ENCODE peak calls at places on chromosomes 3 and 15, in nine cellular contexts. V, D, Y, U, A, Z, N, T and J are unnamed samples.

GRCh38 chr15:24756101-24756500 is 80.5 kb downstream of the NPAP1 start:
- DNase-seq in T (no peak), A (no peak), N (no peak), Z (no peak), U (no peak), Y (no peak), V (no peak), D (no peak), J (no peak)

GRCh38 chr3:191340976-191341375 is 10.7 kb upstream of the UTS2B start:
- DNase-seq in V (no peak), N (no peak), Y (no peak), Z (no peak), T (no peak), D (no peak), U (no peak), A (no peak), J (no peak)

GRCh38 chr3:187944391-187945179 is 199.3 kb upstream of the BCL6 start:
- DNase-seq in V (no peak), Y (no peak), N (no peak), T (no peak), A (no peak), U (no peak), D (no peak), Z (no peak), J (no peak)

GRCh38 chr3:187960820-187961219 is 193.1 kb upstream of the LPP start:
- DNase-seq in U (no peak), T (no peak), Z (no peak), Y (no peak), D (no peak), N (peak), V (peak), A (no peak), J (no peak)

GRCh38 chr15:86624261-86625036 is 544.8 kb downstream of the AGBL1 start:
- DNase-seq in D (peak), A (peak), T (peak), N (peak), Z (peak), Y (peak), U (peak), V (peak), J (peak)

GRCh38 chr3:46271910-46272309 is 29.6 kb downstream of the CCR3 start:
- DNase-seq in N (no peak), V (no peak), U (no peak), Y (no peak), T (no peak), A (no peak), D (no peak), Z (no peak), J (no peak)

GRCh38 chr3:70028311-70028710 is 28.8 kb downstream of the SAMMSON start:
- DNase-seq in D (no peak), T (no peak), Y (no peak), U (no peak), N (no peak), Z (no peak), A (no peak), V (no peak), J (no peak)

GRCh38 chr15:52790166-52790708 is at the start of gene ONECUT1:
- DNase-seq in T (peak), Z (peak), N (peak), A (peak), Y (no peak), V (no peak), D (peak), U (peak), J (no peak)

GRCh38 chr3:18097989-18098388 is 327.1 kb downstream of the SATB1 start:
- DNase-seq in U (no peak), D (no peak), A (no peak), Y (no peak), V (no peak), T (no peak), N (no peak), Z (no peak), J (no peak)

GRCh38 chr3:118607915-118608820 is 426.5 kb downstream of the IGSF11 start:
- DNase-seq in N (no peak), Y (no peak), U (no peak), V (no peak), Z (no peak), T (no peak), D (no peak), A (no peak), J (no peak)

GRCh38 chr3:100230715-100231114 is 30.1 kb upstream of the TBC1D23 start:
- DNase-seq in N (no peak), Z (no peak), U (no peak), T (no peak), D (no peak), Y (no peak), A (no peak), V (no peak), J (no peak)

GRCh38 chr3:125025647-125026046 is 30.1 kb downstream of the HEG1 start:
- DNase-seq in Z (no peak), D (no peak), A (no peak), N (no peak), T (no peak), V (no peak), Y (no peak), U (no peak), J (no peak)

GRCh38 chr3:77189258-77189657 is 149.4 kb downstream of the ROBO2 start:
- DNase-seq in T (no peak), Y (no peak), A (no peak), U (no peak), Z (no peak), D (no peak), N (no peak), V (no peak), J (no peak)

GRCh38 chr3:10648181-10648580 is 142.8 kb upstream of the ATP2B2 start:
- DNase-seq in D (no peak), Y (no peak), V (no peak), Z (no peak), N (no peak), T (no peak), A (no peak), U (no peak), J (no peak)

GRCh38 chr3:4889896-4890295 is 89.3 kb upstream of the BHLHE40 start:
- DNase-seq in Y (no peak), T (no peak), A (no peak), D (no peak), Z (no peak), N (peak), V (no peak), U (no peak), J (no peak)

GRCh38 chr3:59052803-59053411 is 3.1 kb upstream of the CFAP20DC start:
- DNase-seq in N (peak), U (no peak), A (no peak), V (no peak), Y (no peak), Z (no peak), D (peak), T (no peak), J (peak)

GRCh38 chr15:55387027-55387426 is 21.1 kb downstream of the CCPG1 start:
- DNase-seq in Z (no peak), U (no peak), D (no peak), T (no peak), Y (no peak), N (no peak), V (no peak), A (no peak), J (no peak)

GRCh38 chr3:160758929-160759577 is 3.0 kb downstream of the PPM1L start:
- DNase-seq in D (no peak), T (no peak), V (no peak), Z (no peak), N (no peak), Y (no peak), A (no peak), U (no peak), J (no peak)

GRCh38 chr15:85063088-85063487 is 81.4 kb downstream of the PDE8A start:
- DNase-seq in N (no peak), A (no peak), Y (no peak), D (no peak), T (no peak), V (no peak), U (no peak), Z (no peak), J (no peak)

GRCh38 chr3:127849368-127849767 is 27.1 kb upstream of the MGLL start:
- DNase-seq in U (no peak), A (no peak), V (no peak), N (no peak), D (no peak), Y (no peak), Z (no peak), T (no peak), J (no peak)

GRCh38 chr15:85280203-85280602 is 100.2 kb upstream of the AKAP13 start:
- DNase-seq in U (no peak), N (no peak), Y (no peak), Z (no peak), D (no peak), T (no peak), V (no peak), A (no peak), J (no peak)

GRCh38 chr3:124076231-124076630 is 84.3 kb upstream of the ROPN1 start:
- DNase-seq in Y (no peak), T (no peak), Z (no peak), A (no peak), V (no peak), D (no peak), U (no peak), N (no peak), J (no peak)

GRCh38 chr3:50605901-50606326 is 5.7 kb downstream of the CISH start:
- DNase-seq in N (no peak), D (no peak), A (no peak), V (no peak), U (no peak), T (no peak), Z (peak), Y (no peak), J (no peak)

GRCh38 chr3:118262800-118263402 is 771.7 kb downstream of the IGSF11 start:
- DNase-seq in Z (no peak), Y (no peak), A (no peak), D (no peak), V (no peak), T (no peak), N (no peak), U (no peak), J (no peak)

GRCh38 chr15:56366211-56366610 is 985 bp downstream of the TEX9 start:
- DNase-seq in Z (no peak), T (no peak), D (no peak), U (no peak), N (no peak), Y (no peak), V (no peak), A (no peak), J (no peak)

GRCh38 chr3:83065861-83066260 is 1304.4 kb upstream of the GBE1 start:
- DNase-seq in U (no peak), Y (no peak), V (no peak), D (no peak), A (no peak), T (no peak), N (no peak), Z (no peak), J (no peak)

GRCh38 chr3:12986521-12986920 is 86.7 kb downstream of the IQSEC1 start:
- DNase-seq in D (no peak), V (no peak), U (no peak), T (no peak), A (no peak), Y (no peak), Z (no peak), N (no peak), J (no peak)

GRCh38 chr3:16203671-16204629 is 29.5 kb downstream of the GALNT15 start:
- DNase-seq in Y (no peak), V (no peak), Z (no peak), T (no peak), A (no peak), N (no peak), U (no peak), D (no peak), J (no peak)

GRCh38 chr15:83078712-83079111 is 11.7 kb upstream of the BTBD1 start:
- DNase-seq in U (no peak), A (no peak), T (no peak), V (no peak), Z (no peak), D (no peak), Y (no peak), N (no peak), J (no peak)

GRCh38 chr3:113495035-113495434 is 19.9 kb downstream of the SPICE1 start:
- DNase-seq in T (no peak), D (peak), Y (no peak), V (no peak), N (peak), Z (no peak), A (no peak), U (no peak), J (no peak)

GRCh38 chr3:172987268-172987667 is 153.8 kb downstream of the SPATA16 start:
- DNase-seq in U (no peak), A (no peak), N (no peak), D (peak), Z (no peak), V (no peak), T (no peak), Y (no peak), J (no peak)

GRCh38 chr15:79101866-79102581 is 11.4 kb upstream of the RASGRF1 start:
- DNase-seq in D (no peak), T (no peak), A (no peak), N (peak), V (no peak), U (no peak), Y (no peak), Z (no peak), J (no peak)

GRCh38 chr3:15476378-15476777 is 45.1 kb downstream of the COLQ start:
- DNase-seq in T (no peak), Z (no peak), Y (no peak), N (peak), A (no peak), V (no peak), D (no peak), U (no peak), J (no peak)

GRCh38 chr3:169362261-169362660 is 301.3 kb downstream of the MECOM start:
- DNase-seq in Y (peak), U (peak), A (no peak), Z (no peak), T (no peak), D (no peak), N (peak), V (no peak), J (no peak)

GRCh38 chr15:39602143-39602542 is 21.3 kb downstream of the THBS1 start:
- DNase-seq in A (no peak), U (no peak), Z (no peak), V (no peak), T (no peak), D (no peak), N (no peak), Y (no peak), J (no peak)

GRCh38 chr15:71530116-71530515 is 280.2 kb upstream of the NR2E3 start:
- DNase-seq in Y (no peak), D (no peak), V (no peak), N (no peak), A (no peak), T (no peak), U (no peak), Z (no peak), J (no peak)

GRCh38 chr3:71454513-71455423 is 128.8 kb downstream of the FOXP1 start:
- DNase-seq in Y (no peak), T (no peak), A (no peak), N (no peak), D (no peak), V (no peak), Z (no peak), U (no peak), J (no peak)

GRCh38 chr3:39716849-39717248 is 92.6 kb upstream of the MYRIP start:
- DNase-seq in Z (no peak), V (no peak), U (no peak), N (no peak), T (no peak), D (no peak), A (no peak), Y (no peak), J (no peak)
- TF ChIP-seq CTCF in Z (no peak), V (no peak), U (no peak), N (no peak), T (no peak), D (no peak), A (no peak), Y (no peak), J (no peak)

DNA sequence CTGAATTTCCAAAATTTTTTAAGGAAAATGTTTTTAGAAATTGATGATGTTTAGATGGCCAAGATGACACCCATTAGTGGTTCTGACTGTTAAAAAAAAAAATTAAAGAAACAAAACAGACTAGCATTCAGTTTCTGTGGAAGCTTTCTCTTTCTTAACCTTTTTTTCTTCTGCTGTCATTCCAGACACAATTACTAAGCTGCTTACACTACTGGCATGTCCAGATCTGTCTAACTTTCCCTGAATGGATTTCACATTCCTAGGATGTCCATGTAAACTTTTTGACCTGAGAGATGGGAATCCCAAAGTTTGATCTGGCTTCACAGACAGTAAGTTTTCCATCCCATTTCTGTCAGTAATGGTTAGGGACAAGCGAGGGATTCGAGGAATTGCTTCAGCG is 10.3 kb upstream of the MTMR10 start:
- DNase-seq in Y (no peak), N (no peak), Z (no peak), D (no peak), V (no peak), U (no peak), T (no peak), A (no peak), J (no peak)
- TF ChIP-seq CTCF in Y (no peak), N (no peak), Z (no peak), D (no peak), V (no peak), U (no peak), T (no peak), A (no peak), J (no peak)

GRCh38 chr3:171838218-171838720 is 4.9 kb upstream of the TMEM212 start:
- DNase-seq in A (no peak), T (peak), N (peak), D (peak), U (no peak), Z (peak), V (no peak), Y (no peak), J (no peak)
- TF ChIP-seq CTCF in A (no peak), T (no peak), N (peak), D (no peak), U (no peak), Z (no peak), V (peak), Y (no peak), J (peak)

GRCh38 chr3:185199671-185200070 is 46.8 kb upstream of the C3orf70 start:
- DNase-seq in U (no peak), Z (no peak), V (no peak), A (no peak), N (no peak), T (no peak), Y (no peak), D (no peak), J (no peak)
- TF ChIP-seq CTCF in U (no peak), Z (no peak), V (no peak), A (no peak), N (no peak), T (no peak), Y (no peak), D (no peak), J (no peak)

DNA sequence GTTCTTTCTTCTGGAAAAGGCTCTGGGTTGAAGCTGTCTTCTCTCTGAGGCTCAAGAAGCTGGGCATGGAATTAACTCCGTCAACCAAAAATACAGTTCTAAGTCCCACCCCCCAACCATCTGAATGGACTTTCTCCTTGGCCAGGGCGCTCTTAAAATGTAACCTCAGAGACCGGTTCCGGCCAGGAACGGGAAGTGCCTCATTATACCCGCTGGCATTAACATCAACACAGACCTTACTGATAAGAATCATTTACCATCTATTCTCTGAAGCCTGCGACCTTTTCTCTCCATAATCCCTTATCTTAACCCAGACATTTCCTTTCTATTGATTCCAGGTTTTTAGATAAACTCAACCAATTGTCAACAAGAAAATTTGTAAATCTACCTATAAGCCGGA is 64.7 kb downstream of the ATP1B3 start:
- DNase-seq in A (peak), D (no peak), T (no peak), Y (no peak), Z (no peak), N (no peak), U (peak), V (no peak), J (no peak)
- TF ChIP-seq CTCF in A (no peak), D (no peak), T (no peak), Y (no peak), Z (no peak), N (no peak), U (no peak), V (no peak), J (no peak)

GRCh38 chr15:89315375-89315929 is 19.2 kb downstream of the POLG start:
- DNase-seq in V (no peak), D (no peak), Y (no peak), U (no peak), T (no peak), A (no peak), Z (no peak), N (no peak), J (no peak)
- TF ChIP-seq CTCF in V (no peak), D (no peak), Y (no peak), U (no peak), T (no peak), A (no peak), Z (no peak), N (no peak), J (no peak)

GRCh38 chr3:186002884-186003472 is 65.2 kb upstream of the TRA2B start:
- DNase-seq in N (peak), A (no peak), T (no peak), Y (no peak), Z (no peak), U (no peak), V (no peak), D (peak), J (no peak)
- TF ChIP-seq CTCF in N (peak), A (peak), T (peak), Y (no peak), Z (no peak), U (no peak), V (peak), D (peak), J (peak)

DNA sequence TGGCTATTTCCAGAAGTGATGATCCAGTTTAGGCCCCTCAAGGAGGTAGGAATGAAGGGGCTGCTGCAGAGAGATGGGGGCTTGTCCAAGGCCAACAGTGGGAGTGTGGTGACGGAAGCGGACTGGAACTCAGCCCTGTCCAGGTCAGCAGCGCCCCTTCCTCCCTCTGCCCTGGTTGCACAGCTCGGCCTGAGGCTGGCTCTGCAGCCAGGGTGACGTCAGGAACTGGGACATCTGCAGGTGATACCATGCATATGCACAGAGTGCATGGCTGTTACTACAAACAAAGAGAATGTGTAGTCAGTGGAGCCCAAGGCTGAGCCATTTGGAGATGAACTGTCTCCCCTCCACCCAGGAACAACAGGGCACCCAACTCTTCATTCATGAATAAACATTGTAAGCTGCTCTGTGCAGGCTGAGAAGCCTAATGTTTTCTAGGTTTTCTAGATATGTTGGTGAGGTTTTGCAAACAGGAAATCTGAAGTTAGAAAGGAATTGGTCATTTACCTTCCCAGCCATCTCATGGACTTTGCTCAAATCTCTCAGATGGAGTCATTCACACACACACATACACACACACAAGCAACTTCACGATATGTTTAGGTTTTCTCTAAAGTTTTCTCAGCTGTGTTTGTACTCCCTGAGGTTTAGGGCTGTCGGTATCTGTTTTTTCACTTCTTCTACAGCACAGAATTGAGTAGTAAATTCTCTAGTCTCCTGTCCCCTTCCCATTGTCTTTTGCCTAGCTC is 117.2 kb downstream of the TLE3 start:
- DNase-seq in T (no peak), A (no peak), N (no peak), D (no peak), Z (no peak), V (no peak), U (no peak), Y (no peak), J (no peak)
- TF ChIP-seq CTCF in T (no peak), A (no peak), N (no peak), D (no peak), Z (no peak), V (no peak), U (no peak), Y (no peak), J (no peak)

GRCh38 chr3:126476166-126476975 is 680 bp upstream of the ZXDC start:
- DNase-seq in U (peak), V (no peak), T (peak), A (no peak), D (peak), Z (no peak), Y (peak), N (peak), J (no peak)

GRCh38 chr3:126474498-126475410 is 937 bp downstream of the ZXDC start:
- DNase-seq in Y (peak), D (peak), U (peak), A (peak), Z (peak), N (peak), V (no peak), T (peak), J (no peak)

GRCh38 chr3:126476976-126477330 is 1.3 kb upstream of the ZXDC start:
- DNase-seq in T (no peak), D (no peak), A (peak), Z (no peak), Y (no peak), V (no peak), U (no peak), N (no peak), J (no peak)

GRCh38 chr3:126473292-126474168 is 2.2 kb downstream of the ZXDC start:
- DNase-seq in T (no peak), Y (no peak), D (no peak), Z (no peak), N (no peak), A (peak), U (peak), V (no peak), J (no peak)

GRCh38 chr3:126475411-126476114 is at the start of gene ZXDC:
- DNase-seq in U (peak), A (peak), V (peak), Y (peak), D (peak), N (peak), T (peak), Z (peak), J (peak)
- TF ChIP-seq CTCF in U (peak), A (peak), V (peak), Y (peak), D (peak), N (no peak), T (peak), Z (peak), J (peak)

GRCh38 chr3:197501879-197502620 is 53.7 kb downstream of the BDH1 start:
- DNase-seq in Z (no peak), D (peak), U (peak), Y (peak), N (peak), V (no peak), A (peak), T (no peak), J (no peak)
- TF ChIP-seq CTCF in Z (peak), D (peak), U (peak), Y (no peak), N (peak), V (peak), A (peak), T (peak), J (peak)